ENCODE peak calls at places on chromosomes 5 and 9, in seven cellular contexts. W is fibroblast of mammary gland, L is T-cell, F is iris pigment epithelial cell, S is activated T-cell treated with anti-CD3 and anti-CD28 coated beads for 24 hours, A is substantia nigra, J is NCI-H510A. E is an unnamed sample.

GRCh38 chr5:39898731-39899130 is 474.0 kb upstream of the DAB2 start:
- DNase-seq in W (peak), L (no peak), F (peak), S (no peak), A (no peak), J (no peak), E (no peak)

GRCh38 chr5:6729400-6730310 is 16.4 kb downstream of the TENT4A start:
- DNase-seq in W (no peak), L (peak), F (no peak), S (no peak), A (no peak), J (no peak), E (no peak)

GRCh38 chr5:38899936-38900335 is 54.1 kb downstream of the OSMR start:
- DNase-seq in W (no peak), L (no peak), F (no peak), S (no peak), A (no peak), J (no peak), E (no peak)

GRCh38 chr5:159038907-159039306 is 60.8 kb downstream of the EBF1 start:
- DNase-seq in W (peak), L (no peak), F (peak), S (no peak), A (no peak), J (no peak), E (peak)

GRCh38 chr5:131587541-131587940 is 47.5 kb downstream of the RAPGEF6 start:
- DNase-seq in W (peak), L (no peak), F (peak), S (no peak), A (no peak), J (no peak), E (peak)

GRCh38 chr5:157845894-157846598 is 12.9 kb downstream of the CLINT1 start:
- DNase-seq in W (no peak), L (no peak), F (no peak), S (no peak), A (no peak), J (no peak), E (peak)

GRCh38 chr9:93920401-93920800 is 34.8 kb downstream of the BARX1 start:
- DNase-seq in W (no peak), L (no peak), F (no peak), S (no peak), A (no peak), J (no peak), E (no peak)

GRCh38 chr5:127987354-127988148 is 96.0 kb upstream of the SLC12A2 start:
- DNase-seq in W (peak), L (no peak), F (no peak), S (no peak), A (no peak), J (no peak), E (no peak)

GRCh38 chr9:128385493-128386205 is 14.5 kb downstream of the URM1 start:
- DNase-seq in W (peak), L (no peak), F (no peak), S (no peak), A (no peak), J (no peak), E (no peak)

GRCh38 chr5:142327111-142327842 is 2.5 kb upstream of the SPRY4 start:
- DNase-seq in W (peak), L (no peak), F (peak), S (no peak), A (no peak), J (no peak), E (no peak)

GRCh38 chr9:130043654-130044623 is 950 bp upstream of the FNBP1 start:
- DNase-seq in W (peak), L (no peak), F (peak), S (no peak), A (peak), J (no peak), E (no peak)

GRCh38 chr5:32388429-32389111 is 56.0 kb downstream of the ZFR start:
- DNase-seq in W (peak), L (no peak), F (peak), S (no peak), A (no peak), J (no peak), E (peak)

GRCh38 chr5:57940236-57940635 is 457.6 kb upstream of the ACTBL2 start:
- DNase-seq in W (no peak), L (no peak), F (no peak), S (no peak), A (no peak), J (no peak), E (no peak)

GRCh38 chr9:126491256-126491879 is 122.4 kb upstream of the LMX1B start:
- DNase-seq in W (peak), L (peak), F (peak), S (peak), A (peak), J (peak), E (peak)

GRCh38 chr9:2066312-2067273 is 51.4 kb downstream of the SMARCA2 start:
- DNase-seq in W (peak), L (no peak), F (peak), S (no peak), A (no peak), J (no peak), E (peak)

E was measured in renal cortical epithelial cell.